ENCODE peak calls at places on chromosomes 1 and 21, in ten cellular contexts. T is fibroblast of lung; J is NCI-H510A treated with DMSO at 0.1 percent for 48 hours; C is kidney tubule cell; I is activated CD4-positive, alpha-beta T cell treated with anti-CD3 and anti-CD28 coated beads, Interleukin-2, amount 50 U/mL, for 48 hours; L is GM10248; A is GM23248; R is stimulated activated CD8-positive, alpha-beta memory T cell treated with anti-CD3 and anti-CD28 coated beads, Interleukin-4, amount 100 ng/mL, for 24 hours; Y is NCI-H460; S is NCI-H1105. F is an unnamed sample.

GRCh38 chr21:41025057-41025390 is 142.9 kb upstream of the BACE2 start:
- DNase-seq in T (no peak), J (no peak), C (no peak), I (no peak), L (no peak), A (no peak), R (no peak), Y (no peak), S (no peak), F (no peak)

GRCh38 chr1:145879775-145880174 is 5.9 kb downstream of the ANKRD35 start:
- DNase-seq in T (no peak), J (peak; percentile 82), C (no peak), I (no peak), L (no peak), A (no peak), R (no peak), Y (no peak), S (peak; percentile 83), F (no peak)

GRCh38 chr1:35278886-35279554 is 10.5 kb downstream of the ZMYM4 start:
- DNase-seq in T (peak; percentile 60), J (no peak), C (no peak), I (no peak), L (no peak), A (no peak), R (no peak), Y (no peak), S (no peak), F (no peak)

GRCh38 chr1:113874017-113874879 is 2.7 kb upstream of the PTPN22 start:
- DNase-seq in T (no peak), J (no peak), C (peak; percentile 82), I (peak; percentile 25), L (no peak), A (peak; percentile 27), R (no peak), Y (no peak), S (no peak), F (peak; percentile 32)

GRCh38 chr1:111225717-111226400 is 1.7 kb upstream of the CHI3L2 start:
- DNase-seq in T (no peak), J (no peak), C (no peak), I (no peak), L (no peak), A (no peak), R (no peak), Y (no peak), S (no peak), F (no peak)

GRCh38 chr1:211831558-211832323 is 1.2 kb upstream of the LPGAT1 start:
- DNase-seq in T (no peak), J (peak; percentile 63), C (no peak), I (no peak), L (no peak), A (no peak), R (no peak), Y (no peak), S (no peak), F (no peak)

GRCh38 chr1:167913895-167914502 is at the start of gene ADCY10:
- DNase-seq in T (no peak), J (no peak), C (no peak), I (no peak), L (no peak), A (no peak), R (no peak), Y (no peak), S (no peak), F (no peak)

GRCh38 chr1:206706298-206706791 is 21.6 kb downstream of the MAPKAPK2 start:
- DNase-seq in T (peak; percentile 88), J (no peak), C (peak; percentile 34), I (peak; percentile 81), L (no peak), A (peak; percentile 99), R (peak; percentile 34), Y (no peak), S (no peak), F (no peak)

GRCh38 chr1:47675721-47676120 is 237.9 kb downstream of the FOXD2 start:
- DNase-seq in T (no peak), J (no peak), C (no peak), I (no peak), L (no peak), A (no peak), R (no peak), Y (no peak), S (no peak), F (no peak)

GRCh38 chr1:226737819-226738420 is 1.2 kb downstream of the ITPKB start:
- DNase-seq in T (peak; percentile 51), J (peak; percentile 51), C (peak; percentile 54), I (peak; percentile 63), L (no peak), A (peak; percentile 69), R (no peak), Y (peak; percentile 18), S (no peak), F (peak; percentile 64)

GRCh38 chr1:154276797-154277196 is 4.4 kb downstream of the HAX1 start:
- DNase-seq in T (no peak), J (no peak), C (no peak), I (peak; percentile 49), L (no peak), A (no peak), R (no peak), Y (peak; percentile 25), S (no peak), F (no peak)

GRCh38 chr1:56403321-56403720 is 176.0 kb downstream of the PLPP3 start:
- DNase-seq in T (peak; percentile 28), J (no peak), C (no peak), I (no peak), L (no peak), A (no peak), R (no peak), Y (no peak), S (no peak), F (no peak)

GRCh38 chr1:43913051-43913501 is 20.5 kb upstream of the ARTN start:
- DNase-seq in T (no peak), J (no peak), C (no peak), I (no peak), L (no peak), A (no peak), R (no peak), Y (no peak), S (no peak), F (no peak)

GRCh38 chr21:35226960-35227741 is 178.0 kb upstream of the RUNX1 start:
- DNase-seq in T (no peak), J (peak; percentile 92), C (no peak), I (peak; percentile 54), L (no peak), A (no peak), R (no peak), Y (no peak), S (no peak), F (no peak)

GRCh38 chr1:180462099-180462498 is 40.3 kb downstream of the ACBD6 start:
- DNase-seq in T (peak; percentile 14), J (no peak), C (no peak), I (no peak), L (no peak), A (no peak), R (no peak), Y (no peak), S (no peak), F (peak; percentile 10)

GRCh38 chr1:115301438-115302020 is 36.5 kb downstream of the NGF start:
- DNase-seq in T (no peak), J (no peak), C (no peak), I (no peak), L (no peak), A (peak; percentile 65), R (no peak), Y (no peak), S (no peak), F (no peak)

GRCh38 chr1:107664882-107665871 is 299.8 kb downstream of the VAV3 start:
- DNase-seq in T (no peak), J (no peak), C (peak; percentile 95), I (no peak), L (no peak), A (no peak), R (no peak), Y (no peak), S (no peak), F (no peak)

GRCh38 chr1:196933531-196934189 is 9.9 kb upstream of the CFHR2 start:
- DNase-seq in T (no peak), J (no peak), C (no peak), I (no peak), L (no peak), A (no peak), R (no peak), Y (no peak), S (peak; percentile 46), F (no peak)

GRCh38 chr1:181140398-181140797 is 51.9 kb downstream of the IER5 start:
- DNase-seq in T (no peak), J (no peak), C (no peak), I (peak; percentile 53), L (no peak), A (peak; percentile 83), R (no peak), Y (no peak), S (no peak), F (peak; percentile 56)

GRCh38 chr1:118963456-118964430 is 24.4 kb downstream of the TBX15 start:
- DNase-seq in T (peak; percentile 94), J (no peak), C (peak; percentile 86), I (no peak), L (no peak), A (peak; percentile 97), R (no peak), Y (peak; percentile 36), S (no peak), F (peak; percentile 77)

GRCh38 chr21:17789085-17789484 is 30.1 kb downstream of the C21orf91 start:
- DNase-seq in T (no peak), J (no peak), C (no peak), I (no peak), L (no peak), A (no peak), R (no peak), Y (no peak), S (no peak), F (no peak)

GRCh38 chr1:153352523-153352922 is 3.9 kb upstream of the PGLYRP4 start:
- DNase-seq in T (peak; percentile 73), J (peak; percentile 68), C (peak; percentile 60), I (peak; percentile 68), L (peak; percentile 75), A (peak; percentile 81), R (peak; percentile 31), Y (peak; percentile 74), S (peak; percentile 65), F (peak; percentile 77)

GRCh38 chr1:223635236-223635635 is 30.3 kb downstream of the CAPN8 start:
- DNase-seq in T (no peak), J (no peak), C (no peak), I (no peak), L (no peak), A (no peak), R (no peak), Y (no peak), S (no peak), F (no peak)

F was measured in ELR.